ENCODE peak calls at places on chromosome 3, in four cellular contexts. G, C, D and N are unnamed samples.

GRCh38 chr3:79976466-79976865 is 208.7 kb upstream of the ROBO1 start:
- DNase-seq in C (no peak), D (no peak), G (no peak), N (no peak)

GRCh38 chr3:115204470-115204869 is 57.4 kb upstream of the ZBTB20 start:
- DNase-seq in D (no peak), C (no peak), G (no peak), N (no peak)

GRCh38 chr3:37907906-37908305 is 46.2 kb downstream of the CTDSPL start:
- DNase-seq in G (no peak), C (no peak), D (no peak), N (peak)

GRCh38 chr3:40186508-40186907 is 123.0 kb upstream of the EIF1B start:
- DNase-seq in C (no peak), G (peak), D (no peak), N (peak)

GRCh38 chr3:103341078-103341477 is 906.3 kb downstream of the ZPLD1 start:
- DNase-seq in C (no peak), G (no peak), D (no peak), N (no peak)

GRCh38 chr3:149234671-149235245 is 13.1 kb upstream of the CP start:
- DNase-seq in C (no peak), G (no peak), D (no peak), N (no peak)

GRCh38 chr3:183468424-183468823 is 40.0 kb upstream of the MCF2L2 start:
- DNase-seq in D (no peak), G (no peak), C (no peak), N (no peak)

GRCh38 chr3:45736707-45737106 is 47.5 kb downstream of the SACM1L start:
- DNase-seq in G (no peak), C (no peak), D (no peak), N (no peak)

GRCh38 chr3:65039754-65040210 is 352.0 kb upstream of the ADAMTS9 start:
- DNase-seq in D (no peak), C (no peak), G (no peak), N (no peak)

GRCh38 chr3:33075996-33076395 is 20.9 kb downstream of the GLB1 start:
- DNase-seq in D (no peak), G (no peak), C (no peak), N (no peak)

GRCh38 chr3:142315083-142315482 is 89.7 kb upstream of the GK5 start:
- DNase-seq in C (no peak), D (no peak), G (no peak), N (no peak)

GRCh38 chr3:60742606-60743145 is 508.6 kb downstream of the FHIT start:
- DNase-seq in G (no peak), D (no peak), C (peak), N (no peak)

GRCh38 chr3:4814302-4814903 is 164.8 kb upstream of the BHLHE40 start:
- DNase-seq in C (no peak), G (no peak), D (no peak), N (no peak)

GRCh38 chr3:12175844-12176453 is 17.2 kb upstream of the TIMP4 start:
- DNase-seq in C (peak), G (peak), D (no peak), N (no peak)

GRCh38 chr3:71962561-71963240 is 177.8 kb upstream of the PROK2 start:
- DNase-seq in G (no peak), D (no peak), C (peak), N (no peak)

GRCh38 chr3:150775001-150775599 is 12.1 kb upstream of the SIAH2 start:
- DNase-seq in G (no peak), C (peak), D (no peak), N (no peak)

GRCh38 chr3:45664558-45664957 is 24.6 kb upstream of the SACM1L start:
- DNase-seq in D (peak), G (peak), C (no peak), N (no peak)

GRCh38 chr3:186251948-186252619 is 110.0 kb downstream of the DGKG start:
- DNase-seq in C (no peak), D (no peak), G (no peak), N (no peak)

GRCh38 chr3:99111235-99111634 is 209.7 kb upstream of the DCBLD2 start:
- DNase-seq in D (no peak), C (no peak), G (no peak), N (no peak)

GRCh38 chr3:4805662-4806061 is 173.6 kb upstream of the BHLHE40 start:
- DNase-seq in G (no peak), C (no peak), D (no peak), N (no peak)

GRCh38 chr3:15527031-15527459 is 5.5 kb upstream of the COLQ start:
- DNase-seq in C (no peak), D (no peak), G (no peak), N (no peak)

GRCh38 chr3:13621381-13622221 is 72.7 kb downstream of the FBLN2 start:
- DNase-seq in G (no peak), C (no peak), D (peak), N (no peak)